ENCODE peak calls at places on chromosome 7, in nine cellular contexts. Z is fibroblast of pulmonary artery; J is HFF-Myc; P is CD8-positive, alpha-beta T cell; A is NB4; Y is coronary artery; W is neural progenitor cell; F is endodermal cell; X is gastrocnemius medialis. N is an unnamed sample.

GRCh38 chr7:73770002-73770859 is at the start of gene CLDN3:
- DNase-seq in J (no peak), Y (no peak), P (no peak), Z (no peak), A (peak; percentile 68), X (no peak), F (peak; percentile 96), W (peak; percentile 88), N (no peak)

GRCh38 chr7:23020742-23021401 is 6.9 kb upstream of the HYCC1 start:
- DNase-seq in W (no peak), Y (peak; percentile 79), P (no peak), A (no peak), Z (peak; percentile 84), X (no peak), J (peak; percentile 63), F (no peak), N (peak; percentile 55)

GRCh38 chr7:158827411-158828342 is 1.6 kb downstream of the ESYT2 start:
- DNase-seq in J (no peak), A (peak; percentile 83), X (no peak), Z (peak; percentile 45), P (no peak), Y (no peak), F (no peak), W (no peak), N (no peak)

GRCh38 chr7:143382126-143382790 is 1.1 kb downstream of the ZYX start:
- DNase-seq in F (peak; percentile 46), X (no peak), Z (no peak), Y (no peak), J (no peak), W (no peak), A (no peak), P (no peak), N (no peak)

GRCh38 chr7:13524076-13524475 is 465.4 kb downstream of the ETV1 start:
- DNase-seq in P (no peak), W (no peak), F (no peak), J (no peak), Y (no peak), Z (no peak), X (no peak), A (no peak), N (no peak)

GRCh38 chr7:5997210-5997808 is 11.5 kb downstream of the PMS2 start:
- DNase-seq in Z (peak; percentile 77), W (peak; percentile 72), J (no peak), Y (no peak), F (peak; percentile 61), P (peak; percentile 19), A (peak; percentile 73), X (no peak), N (peak; percentile 57)

GRCh38 chr7:130881091-130881798 is 147.2 kb upstream of the KLF14 start:
- DNase-seq in X (no peak), A (no peak), P (no peak), Z (no peak), W (no peak), J (no peak), F (no peak), Y (no peak), N (no peak)

GRCh38 chr7:3134715-3135114 is 91.0 kb upstream of the CARD11 start:
- DNase-seq in A (no peak), F (peak; percentile 59), X (no peak), J (no peak), Y (no peak), Z (no peak), P (no peak), W (no peak), N (no peak)

GRCh38 chr7:154167807-154168206 is 115.6 kb downstream of the DPP6 start:
- DNase-seq in Y (no peak), W (no peak), F (no peak), J (no peak), Z (no peak), X (no peak), P (no peak), A (no peak), N (no peak)

GRCh38 chr7:2278026-2278425 is 36.0 kb downstream of the NUDT1 start:
- DNase-seq in X (no peak), Z (no peak), P (no peak), F (no peak), A (no peak), W (no peak), Y (no peak), J (no peak), N (no peak)

GRCh38 chr7:132500727-132501410 is 75.4 kb downstream of the PLXNA4 start:
- DNase-seq in Y (no peak), W (peak; percentile 48), X (peak; percentile 22), A (no peak), F (peak; percentile 84), Z (peak; percentile 83), J (no peak), P (no peak), N (peak; percentile 56)

GRCh38 chr7:100465299-100465698 is 1.2 kb upstream of the SPACDR start:
- DNase-seq in P (no peak), F (no peak), J (no peak), W (no peak), Y (no peak), A (no peak), X (no peak), Z (no peak), N (no peak)

GRCh38 chr7:71131753-71132520 is at the start of gene GALNT17:
- DNase-seq in W (peak; percentile 63), Y (no peak), A (no peak), J (no peak), X (no peak), Z (no peak), F (no peak), P (no peak), N (no peak)

GRCh38 chr7:1240917-1241509 is 8.3 kb downstream of the UNCX start:
- DNase-seq in J (no peak), W (peak; percentile 63), F (peak; percentile 71), Y (no peak), Z (no peak), A (no peak), P (no peak), X (no peak), N (no peak)
- H3K4me3 ChIP-seq in J (no peak overlapping the region), W (no peak overlapping the region), F (no peak overlapping the region), Y (no peak overlapping the region), Z (no peak overlapping the region), A (no peak overlapping the region), P (no peak overlapping the region), X (no peak overlapping the region), N (no peak overlapping the region)

DNA sequence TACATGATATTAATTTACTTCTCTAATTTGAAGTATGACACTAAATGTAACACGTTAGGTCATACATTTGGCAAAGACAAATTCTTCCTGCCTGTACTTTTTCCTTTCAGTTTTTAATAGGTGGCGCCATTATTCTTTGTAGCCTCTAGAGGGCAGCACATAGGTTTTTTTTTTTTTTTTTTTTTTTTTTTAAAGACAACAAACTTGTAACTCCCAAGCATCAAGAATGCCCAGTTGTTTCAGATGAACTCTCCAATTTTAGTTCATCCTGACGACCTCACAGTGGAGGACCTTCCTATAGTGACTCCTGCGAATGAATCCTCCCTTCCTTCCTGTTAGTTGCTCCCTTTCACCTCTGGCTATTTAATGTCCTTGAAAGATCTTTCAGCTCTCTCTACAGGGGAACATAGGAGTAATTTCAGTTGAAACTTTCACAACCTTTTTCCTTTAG is 139.3 kb upstream of the HDAC9 start:
- DNase-seq in F (peak; percentile 52), J (peak; percentile 17), A (peak; percentile 54), P (no peak), Y (no peak), X (no peak), Z (peak; percentile 55), W (peak; percentile 15), N (peak; percentile 15)
- H3K4me3 ChIP-seq in F (no peak overlapping the region), J (no peak overlapping the region), A (no peak overlapping the region), P (no peak overlapping the region), Y (peak overlapping the region; percentile 52), X (no peak overlapping the region), Z (no peak overlapping the region), W (no peak overlapping the region), N (no peak overlapping the region)

GRCh38 chr7:54783952-54784351 is 24.9 kb upstream of the SEC61G start:
- DNase-seq in X (no peak), P (no peak), Y (no peak), J (no peak), A (no peak), W (no peak), Z (no peak), F (no peak), N (no peak)

GRCh38 chr7:54792383-54792782 is 33.4 kb upstream of the SEC61G start:
- DNase-seq in J (no peak), Z (no peak), A (no peak), X (no peak), P (no peak), Y (no peak), W (no peak), F (no peak), N (no peak)

GRCh38 chr7:54782829-54783228 is 23.8 kb upstream of the SEC61G start:
- DNase-seq in P (no peak), F (peak; percentile 63), W (peak; percentile 15), A (no peak), J (no peak), Y (no peak), X (no peak), Z (no peak), N (no peak)

GRCh38 chr7:54785261-54785660 is 26.2 kb upstream of the SEC61G start:
- DNase-seq in P (no peak), Y (no peak), A (no peak), J (no peak), X (no peak), W (no peak), F (no peak), Z (peak; percentile 8), N (no peak)

DNA sequence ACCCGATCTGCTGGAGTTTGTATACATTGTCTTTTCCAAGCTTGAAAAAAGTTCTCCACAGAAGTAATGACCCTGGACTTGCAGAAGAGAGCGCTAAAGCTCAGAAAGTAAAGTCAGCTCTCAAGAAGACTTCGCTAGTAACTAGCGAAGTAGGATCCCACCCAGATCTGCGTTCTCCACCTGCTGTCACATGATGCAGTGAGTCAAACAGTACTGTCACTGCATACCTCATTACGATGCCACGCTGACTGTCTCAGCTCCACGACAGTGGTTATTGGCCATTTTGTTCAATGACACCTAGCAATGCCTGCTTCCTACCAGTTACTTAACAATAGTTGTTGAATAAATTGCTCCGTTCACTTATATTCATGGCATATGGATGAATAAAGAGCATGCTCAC is 29.7 kb upstream of the SEC61G start:
- DNase-seq in Y (no peak), A (peak; percentile 69), X (no peak), P (no peak), J (peak; percentile 82), F (peak; percentile 79), Z (peak; percentile 88), W (peak; percentile 68), N (peak; percentile 80)
- H3K4me3 ChIP-seq in Y (peak overlapping the region; percentile 57), A (no peak overlapping the region), X (no peak overlapping the region), P (no peak overlapping the region), J (no peak overlapping the region), F (no peak overlapping the region), Z (no peak overlapping the region), W (no peak overlapping the region), N (no peak overlapping the region)

GRCh38 chr7:50308301-50309129 is 4.0 kb downstream of the IKZF1 start:
- DNase-seq in J (no peak), F (no peak), A (peak; percentile 61), Y (no peak), P (no peak), Z (no peak), W (peak; percentile 31), X (no peak), N (no peak)
- H3K4me3 ChIP-seq in J (no peak overlapping the region), F (no peak overlapping the region), A (peak overlapping the region; percentile 84), Y (no peak overlapping the region), P (peak overlapping the region; percentile 96), Z (no peak overlapping the region), W (no peak overlapping the region), X (no peak overlapping the region), N (no peak overlapping the region)

GRCh38 chr7:151520419-151521229 is 929 bp upstream of the RHEB start:
- DNase-seq in W (no peak), Y (peak; percentile 84), A (no peak), F (no peak), X (no peak), P (peak; percentile 15), Z (no peak), J (no peak), N (no peak)
- H3K4me3 ChIP-seq in W (no peak overlapping the region), Y (peak overlapping the region; percentile 72), A (peak overlapping the region; percentile 42), F (peak overlapping the region; percentile 65), X (peak overlapping the region; percentile 68), P (peak overlapping the region; percentile 73), Z (peak overlapping the region; percentile 54), J (peak overlapping the region; percentile 40), N (peak overlapping the region; percentile 90)

N was measured in astrocyte of the cerebellum.